ENCODE peak calls at places on chromosome 3, in nine cellular contexts. One of them, this sample, is unnamed.

GRCh38 chr3:72255736-72256559 is 471.0 kb upstream of the PROK2 start:
- DNase-seq in AG04450: no peak
- DNase-seq in esophagus muscularis mucosa: no peak
- DNase-seq in Panc1: no peak
- DNase-seq in adrenal gland: no peak
- DNase-seq in neuronal stem cell: no peak
- DNase-seq in left ventricle myocardium inferior: peak
- DNase-seq in HepG2: no peak
- DNase-seq in A549: no peak
- DNase-seq in this sample: peak

GRCh38 chr3:50617911-50618481 is 1.0 kb downstream of the MAPKAPK3 start:
- DNase-seq in AG04450: no peak
- DNase-seq in esophagus muscularis mucosa: no peak
- DNase-seq in Panc1: no peak
- DNase-seq in adrenal gland: no peak
- DNase-seq in neuronal stem cell: no peak
- DNase-seq in left ventricle myocardium inferior: peak
- DNase-seq in HepG2: no peak
- DNase-seq in A549: no peak
- DNase-seq in this sample: no peak

GRCh38 chr3:76866729-76867461 is 173.0 kb upstream of the ROBO2 start:
- DNase-seq in AG04450: no peak
- DNase-seq in esophagus muscularis mucosa: no peak
- DNase-seq in Panc1: no peak
- DNase-seq in adrenal gland: no peak
- DNase-seq in neuronal stem cell: no peak
- DNase-seq in left ventricle myocardium inferior: no peak
- DNase-seq in HepG2: no peak
- DNase-seq in A549: no peak
- DNase-seq in this sample: no peak

GRCh38 chr3:12719984-12720656 is 38.9 kb downstream of the TMEM40 start:
- DNase-seq in AG04450: peak
- DNase-seq in esophagus muscularis mucosa: peak
- DNase-seq in Panc1: peak
- DNase-seq in adrenal gland: peak
- DNase-seq in neuronal stem cell: peak
- DNase-seq in left ventricle myocardium inferior: peak
- DNase-seq in HepG2: peak
- DNase-seq in A549: peak
- DNase-seq in this sample: peak

GRCh38 chr3:78736863-78737262 is 1030.9 kb downstream of the ROBO1 start:
- DNase-seq in AG04450: no peak
- DNase-seq in esophagus muscularis mucosa: no peak
- DNase-seq in Panc1: no peak
- DNase-seq in adrenal gland: no peak
- DNase-seq in neuronal stem cell: no peak
- DNase-seq in left ventricle myocardium inferior: no peak
- DNase-seq in HepG2: no peak
- DNase-seq in A549: no peak
- DNase-seq in this sample: no peak

GRCh38 chr3:195815169-195815771 is 3.5 kb upstream of the MUC4 start:
- DNase-seq in AG04450: no peak
- DNase-seq in esophagus muscularis mucosa: no peak
- DNase-seq in Panc1: no peak
- DNase-seq in adrenal gland: no peak
- DNase-seq in neuronal stem cell: no peak
- DNase-seq in left ventricle myocardium inferior: no peak
- DNase-seq in HepG2: peak
- DNase-seq in A549: no peak
- DNase-seq in this sample: peak

GRCh38 chr3:163364717-163365116 is 1713.6 kb downstream of the SI start:
- DNase-seq in AG04450: no peak
- DNase-seq in esophagus muscularis mucosa: no peak
- DNase-seq in Panc1: no peak
- DNase-seq in adrenal gland: no peak
- DNase-seq in neuronal stem cell: no peak
- DNase-seq in left ventricle myocardium inferior: no peak
- DNase-seq in HepG2: no peak
- DNase-seq in A549: no peak
- DNase-seq in this sample: no peak

GRCh38 chr3:170528731-170529130 is 57.1 kb downstream of the SLC7A14 start:
- DNase-seq in AG04450: no peak
- DNase-seq in esophagus muscularis mucosa: no peak
- DNase-seq in Panc1: no peak
- DNase-seq in adrenal gland: no peak
- DNase-seq in neuronal stem cell: no peak
- DNase-seq in left ventricle myocardium inferior: no peak
- DNase-seq in HepG2: no peak
- DNase-seq in A549: no peak
- DNase-seq in this sample: peak

GRCh38 chr3:157127831-157128767 is 31.8 kb downstream of the CCNL1 start:
- DNase-seq in AG04450: peak
- DNase-seq in esophagus muscularis mucosa: peak
- DNase-seq in Panc1: no peak
- DNase-seq in adrenal gland: peak
- DNase-seq in neuronal stem cell: no peak
- DNase-seq in left ventricle myocardium inferior: no peak
- DNase-seq in HepG2: peak
- DNase-seq in A549: peak
- DNase-seq in this sample: no peak

GRCh38 chr3:134419214-134419965 is 45.1 kb upstream of the AMOTL2 start:
- DNase-seq in AG04450: no peak
- DNase-seq in esophagus muscularis mucosa: no peak
- DNase-seq in Panc1: no peak
- DNase-seq in adrenal gland: no peak
- DNase-seq in neuronal stem cell: no peak
- DNase-seq in left ventricle myocardium inferior: no peak
- DNase-seq in HepG2: peak
- DNase-seq in A549: no peak
- DNase-seq in this sample: peak

GRCh38 chr3:188848947-188849346 is 322.8 kb upstream of the TPRG1 start:
- DNase-seq in AG04450: no peak
- DNase-seq in esophagus muscularis mucosa: no peak
- DNase-seq in Panc1: no peak
- DNase-seq in adrenal gland: no peak
- DNase-seq in neuronal stem cell: no peak
- DNase-seq in left ventricle myocardium inferior: peak
- DNase-seq in HepG2: no peak
- DNase-seq in A549: no peak
- DNase-seq in this sample: no peak

GRCh38 chr3:13484861-13485590 is 4.9 kb downstream of the HDAC11 start:
- DNase-seq in AG04450: no peak
- DNase-seq in esophagus muscularis mucosa: no peak
- DNase-seq in Panc1: no peak
- DNase-seq in adrenal gland: peak
- DNase-seq in neuronal stem cell: no peak
- DNase-seq in left ventricle myocardium inferior: peak
- DNase-seq in HepG2: peak
- DNase-seq in A549: no peak
- DNase-seq in this sample: peak

GRCh38 chr3:129004639-129005295 is 3.7 kb downstream of the EFCC1 start:
- DNase-seq in AG04450: no peak
- DNase-seq in esophagus muscularis mucosa: no peak
- DNase-seq in Panc1: no peak
- DNase-seq in adrenal gland: no peak
- DNase-seq in neuronal stem cell: no peak
- DNase-seq in left ventricle myocardium inferior: no peak
- DNase-seq in HepG2: no peak
- DNase-seq in A549: no peak
- DNase-seq in this sample: no peak

GRCh38 chr3:37652851-37653250 is 208.8 kb upstream of the CTDSPL start:
- DNase-seq in AG04450: no peak
- DNase-seq in esophagus muscularis mucosa: peak
- DNase-seq in Panc1: no peak
- DNase-seq in adrenal gland: no peak
- DNase-seq in neuronal stem cell: no peak
- DNase-seq in left ventricle myocardium inferior: peak
- DNase-seq in HepG2: no peak
- DNase-seq in A549: no peak
- DNase-seq in this sample: no peak

GRCh38 chr3:52871761-52872160 is 25.6 kb downstream of the STIMATE start:
- DNase-seq in AG04450: no peak
- DNase-seq in esophagus muscularis mucosa: no peak
- DNase-seq in Panc1: no peak
- DNase-seq in adrenal gland: no peak
- DNase-seq in neuronal stem cell: no peak
- DNase-seq in left ventricle myocardium inferior: no peak
- DNase-seq in HepG2: no peak
- DNase-seq in A549: no peak
- DNase-seq in this sample: no peak
- H3K27ac ChIP-seq in AG04450: no peak
- H3K27ac ChIP-seq in esophagus muscularis mucosa: no peak
- H3K27ac ChIP-seq in Panc1: peak
- H3K27ac ChIP-seq in adrenal gland: no peak
- H3K27ac ChIP-seq in neuronal stem cell: no peak
- H3K27ac ChIP-seq in left ventricle myocardium inferior: no peak
- H3K27ac ChIP-seq in HepG2: peak
- H3K27ac ChIP-seq in A549: peak
- H3K27ac ChIP-seq in this sample: no peak

GRCh38 chr3:112635674-112636073 is 5.3 kb downstream of the CCDC80 start:
- DNase-seq in AG04450: peak
- DNase-seq in esophagus muscularis mucosa: no peak
- DNase-seq in Panc1: no peak
- DNase-seq in adrenal gland: peak
- DNase-seq in neuronal stem cell: no peak
- DNase-seq in left ventricle myocardium inferior: no peak
- DNase-seq in HepG2: no peak
- DNase-seq in A549: no peak
- DNase-seq in this sample: no peak

GRCh38 chr3:112633191-112633590 is 7.8 kb downstream of the CCDC80 start:
- DNase-seq in AG04450: no peak
- DNase-seq in esophagus muscularis mucosa: no peak
- DNase-seq in Panc1: no peak
- DNase-seq in adrenal gland: no peak
- DNase-seq in neuronal stem cell: no peak
- DNase-seq in left ventricle myocardium inferior: no peak
- DNase-seq in HepG2: no peak
- DNase-seq in A549: no peak
- DNase-seq in this sample: no peak

GRCh38 chr3:112633757-112634156 is 7.2 kb downstream of the CCDC80 start:
- DNase-seq in AG04450: no peak
- DNase-seq in esophagus muscularis mucosa: no peak
- DNase-seq in Panc1: no peak
- DNase-seq in adrenal gland: no peak
- DNase-seq in neuronal stem cell: no peak
- DNase-seq in left ventricle myocardium inferior: no peak
- DNase-seq in HepG2: no peak
- DNase-seq in A549: no peak
- DNase-seq in this sample: no peak

GRCh38 chr3:112632596-112632995 is 8.3 kb downstream of the CCDC80 start:
- DNase-seq in AG04450: no peak
- DNase-seq in esophagus muscularis mucosa: no peak
- DNase-seq in Panc1: no peak
- DNase-seq in adrenal gland: no peak
- DNase-seq in neuronal stem cell: no peak
- DNase-seq in left ventricle myocardium inferior: no peak
- DNase-seq in HepG2: no peak
- DNase-seq in A549: no peak
- DNase-seq in this sample: no peak

DNA sequence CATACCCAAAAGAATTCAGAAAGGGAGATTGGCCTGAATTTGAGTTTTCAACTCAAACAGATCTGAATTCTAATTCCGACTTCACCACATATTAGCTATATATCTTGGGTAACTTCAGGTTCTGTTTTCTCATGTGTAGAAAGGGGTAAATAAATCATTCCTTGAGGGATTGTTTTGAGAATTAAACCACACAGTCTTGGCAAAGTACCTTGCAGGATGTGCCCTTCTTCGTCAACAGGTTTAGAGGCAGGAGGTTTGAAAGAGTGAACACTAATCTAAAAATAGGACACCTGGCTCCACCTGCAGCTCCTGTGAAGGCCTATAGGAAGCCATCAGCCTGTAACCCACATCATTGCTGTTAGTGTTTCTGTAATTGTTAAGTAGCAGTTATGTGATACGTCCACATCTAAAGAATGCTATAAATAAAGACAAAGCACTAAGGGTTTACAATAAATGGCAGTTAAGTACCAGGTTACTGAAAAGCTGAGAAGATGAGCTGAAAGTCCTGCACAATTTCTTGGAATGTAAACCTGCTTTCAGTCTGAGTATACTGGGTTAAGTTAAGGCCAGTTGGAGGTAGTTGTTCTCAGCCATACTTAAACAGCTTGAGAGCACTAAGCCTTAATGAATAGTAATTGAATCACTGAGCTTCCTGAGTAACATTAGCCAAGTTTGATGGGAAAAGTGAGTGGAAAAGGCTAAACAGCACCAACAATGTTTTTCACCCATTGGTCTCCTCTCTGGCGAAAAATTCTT is 6.0 kb downstream of the CCDC80 start:
- DNase-seq in AG04450: no peak
- DNase-seq in esophagus muscularis mucosa: no peak
- DNase-seq in Panc1: no peak
- DNase-seq in adrenal gland: no peak
- DNase-seq in neuronal stem cell: no peak
- DNase-seq in left ventricle myocardium inferior: no peak
- DNase-seq in HepG2: no peak
- DNase-seq in A549: no peak
- DNase-seq in this sample: no peak
- H3K4me3 ChIP-seq in AG04450: peak
- H3K4me3 ChIP-seq in esophagus muscularis mucosa: peak
- H3K4me3 ChIP-seq in Panc1: no peak
- H3K4me3 ChIP-seq in adrenal gland: no peak
- H3K4me3 ChIP-seq in neuronal stem cell: no peak
- H3K4me3 ChIP-seq in left ventricle myocardium inferior: peak
- H3K4me3 ChIP-seq in HepG2: no peak
- H3K4me3 ChIP-seq in A549: no peak
- H3K4me3 ChIP-seq in this sample: no peak

DNA sequence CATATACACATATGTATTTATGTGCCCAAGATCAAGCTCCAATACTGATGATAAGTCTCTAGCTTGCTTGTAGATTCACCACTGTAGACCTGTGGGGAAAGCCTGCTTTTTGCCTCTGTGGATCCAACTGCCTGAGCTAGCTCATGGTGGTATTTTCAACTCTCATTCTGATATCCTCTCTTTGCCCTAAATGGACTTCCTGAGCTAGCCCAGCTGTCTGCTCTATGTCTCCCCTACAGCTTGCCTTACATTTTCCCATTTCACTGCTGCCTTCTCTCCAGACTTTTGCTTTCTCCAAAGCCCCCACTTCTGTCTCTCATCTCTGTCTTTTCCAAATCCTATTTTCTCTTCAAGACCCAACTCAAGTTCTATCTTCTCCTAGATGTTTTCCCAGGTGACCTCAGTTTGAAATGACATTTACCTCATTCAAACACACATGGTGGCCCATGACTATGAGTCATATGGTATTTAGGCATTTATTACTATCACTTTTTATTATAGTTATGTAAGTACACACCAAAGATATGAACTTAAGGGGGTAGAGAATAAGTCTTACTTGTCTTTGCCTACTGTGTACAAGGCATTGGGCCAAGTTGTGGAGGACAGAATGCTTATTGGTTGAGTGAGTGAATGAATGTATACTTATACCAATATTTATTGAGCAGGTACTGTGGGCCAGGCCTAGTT is 191.7 kb downstream of the NR1D2 start:
- DNase-seq in AG04450: no peak
- DNase-seq in esophagus muscularis mucosa: peak
- DNase-seq in Panc1: no peak
- DNase-seq in adrenal gland: no peak
- DNase-seq in neuronal stem cell: no peak
- DNase-seq in left ventricle myocardium inferior: no peak
- DNase-seq in HepG2: no peak
- DNase-seq in A549: no peak
- DNase-seq in this sample: no peak
- H3K27ac ChIP-seq in AG04450: no peak
- H3K27ac ChIP-seq in esophagus muscularis mucosa: peak
- H3K27ac ChIP-seq in Panc1: no peak
- H3K27ac ChIP-seq in adrenal gland: no peak
- H3K27ac ChIP-seq in neuronal stem cell: no peak
- H3K27ac ChIP-seq in left ventricle myocardium inferior: no peak
- H3K27ac ChIP-seq in HepG2: no peak
- H3K27ac ChIP-seq in A549: no peak
- H3K27ac ChIP-seq in this sample: no peak

GRCh38 chr3:42025388-42026138 is 63.7 kb upstream of the ULK4 start:
- DNase-seq in AG04450: peak
- DNase-seq in esophagus muscularis mucosa: peak
- DNase-seq in Panc1: no peak
- DNase-seq in adrenal gland: peak
- DNase-seq in neuronal stem cell: peak
- DNase-seq in left ventricle myocardium inferior: peak
- DNase-seq in HepG2: no peak
- DNase-seq in A549: peak
- DNase-seq in this sample: peak
- H3K4me3 ChIP-seq in AG04450: peak
- H3K4me3 ChIP-seq in esophagus muscularis mucosa: no peak
- H3K4me3 ChIP-seq in Panc1: peak
- H3K4me3 ChIP-seq in adrenal gland: no peak
- H3K4me3 ChIP-seq in neuronal stem cell: no peak
- H3K4me3 ChIP-seq in left ventricle myocardium inferior: peak
- H3K4me3 ChIP-seq in HepG2: no peak
- H3K4me3 ChIP-seq in A549: peak
- H3K4me3 ChIP-seq in this sample: peak